ENCODE peak calls at places on chromosomes 12 and 14, in five cellular contexts. A is nephron progenitor cell, B is gastrocnemius medialis, I is tibial nerve, N is upper lobe of right lung. L is an unnamed sample.

GRCh38 chr12:57872362-57872761 is 25.8 kb upstream of the CTDSP2 start:
- DNase-seq in A (no peak), B (no peak), I (no peak), N (no peak), L (no peak)

GRCh38 chr14:104113631-104114420 is 24.6 kb upstream of the KIF26A start:
- DNase-seq in A (peak; percentile 2), B (no peak), I (no peak), N (peak; percentile 69), L (no peak)

GRCh38 chr12:52539024-52539820 is 13.7 kb downstream of the KRT71 start:
- DNase-seq in A (no peak), B (no peak), I (no peak), N (no peak), L (no peak)

GRCh38 chr12:118884226-118884625 is 97.1 kb upstream of the SRRM4 start:
- DNase-seq in A (no peak), B (no peak), I (no peak), N (no peak), L (no peak)

GRCh38 chr14:99327458-99328250 is 55.7 kb upstream of the BCL11B start:
- DNase-seq in A (peak; percentile 24), B (no peak), I (no peak), N (peak; percentile 42), L (no peak)

GRCh38 chr12:116784238-116784612 is 46.1 kb downstream of the RNFT2 start:
- DNase-seq in A (no peak), B (no peak), I (no peak), N (no peak), L (no peak)

GRCh38 chr12:119072463-119072862 is 91.1 kb downstream of the SRRM4 start:
- DNase-seq in A (no peak), B (no peak), I (no peak), N (no peak), L (no peak)

GRCh38 chr12:40691913-40692616 is at the start of gene CNTN1:
- DNase-seq in A (peak; percentile 83), B (peak; percentile 23), I (peak; percentile 64), N (peak; percentile 81), L (peak; percentile 68)

GRCh38 chr14:104784846-104785707 is 10.5 kb downstream of the AKT1 start:
- DNase-seq in A (no peak), B (no peak), I (no peak), N (peak; percentile 84), L (no peak)

GRCh38 chr14:96149131-96149530 is 55.5 kb upstream of the BDKRB2 start:
- DNase-seq in A (no peak), B (no peak), I (no peak), N (no peak), L (no peak)

DNA sequence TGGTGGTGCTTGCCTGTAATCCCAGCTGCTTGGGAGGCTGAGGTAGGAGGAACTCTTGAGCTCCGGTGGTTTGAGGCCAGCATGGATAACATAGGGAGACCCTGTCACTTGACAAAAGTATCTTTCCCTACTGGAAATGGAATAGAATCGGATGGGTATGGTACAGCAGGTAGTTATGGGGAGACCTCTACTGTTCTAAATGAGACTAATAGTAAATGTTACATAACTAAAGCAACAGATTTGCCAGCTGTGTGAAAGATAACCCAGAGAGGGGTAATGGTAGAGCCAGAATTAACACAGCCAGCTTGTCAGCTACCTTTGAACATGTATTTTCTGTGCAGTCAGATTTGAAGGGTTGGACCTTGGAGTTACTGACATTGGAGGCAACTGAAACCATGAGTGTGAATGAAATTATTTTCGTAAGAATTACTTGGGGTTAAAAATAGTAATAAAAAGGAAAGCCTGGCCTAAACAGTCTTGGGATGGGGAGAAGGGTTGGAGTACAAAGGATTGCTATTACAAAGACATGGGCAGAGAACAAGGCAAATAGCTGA is 21.7 kb upstream of the NUP107 start:
- DNase-seq in A (no peak), B (no peak), I (no peak), N (no peak), L (no peak)
- TF ChIP-seq CTCF in A (no peak), B (no peak), I (peak; percentile 12), N (no peak), L (no peak)

DNA sequence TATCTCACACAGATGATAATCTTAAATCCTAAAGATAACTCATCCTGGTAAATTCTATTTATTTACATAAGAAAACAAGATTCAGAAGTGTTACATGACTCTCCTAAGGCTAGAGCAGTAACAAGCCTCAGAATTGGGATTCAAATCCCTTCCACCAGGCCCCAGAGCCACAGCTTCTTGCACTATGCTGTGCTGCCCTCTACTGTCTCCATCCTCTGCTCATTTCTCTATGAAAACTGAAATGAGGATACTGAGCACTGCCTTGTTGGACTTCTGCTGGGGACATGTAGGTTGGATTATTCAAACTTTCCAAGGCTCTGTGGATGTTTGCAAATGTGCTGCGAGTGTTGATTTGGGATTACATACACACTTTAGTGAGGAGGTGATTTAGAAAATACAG is 23.5 kb upstream of the C12orf50 start:
- DNase-seq in A (peak; percentile 14), B (no peak), I (peak; percentile 15), N (no peak), L (no peak)
- TF ChIP-seq CTCF in A (no peak), B (no peak), I (peak; percentile 13), N (peak; percentile 30), L (peak; percentile 47)

GRCh38 chr12:121209629-121210572 is at the start of gene P2RX4:
- DNase-seq in A (peak; percentile 88), B (peak; percentile 63), I (peak; percentile 54), N (peak; percentile 96), L (peak; percentile 79)
- TF ChIP-seq CTCF in A (no peak), B (no peak), I (peak; percentile 40), N (peak; percentile 35), L (peak; percentile 45)

DNA sequence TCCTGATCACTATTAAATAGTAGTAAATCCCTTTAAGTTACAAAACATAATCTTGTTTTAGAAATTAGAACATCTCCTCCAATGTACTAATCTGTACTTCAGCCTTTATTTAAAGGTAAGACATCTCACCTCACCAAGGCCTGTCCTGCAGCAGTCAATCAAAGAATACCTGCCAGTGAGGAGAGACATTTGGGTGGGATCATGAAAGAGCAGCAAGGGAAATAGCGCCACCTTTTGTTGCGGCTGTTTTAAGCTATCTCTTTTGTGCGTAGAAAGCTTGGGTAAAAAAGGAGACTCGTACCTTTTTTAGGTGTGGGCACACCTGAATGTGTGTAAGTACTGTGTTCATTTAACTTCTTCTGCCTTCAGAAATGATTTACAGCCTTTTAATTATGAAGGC is 117.8 kb upstream of the TMTC1 start:
- DNase-seq in A (no peak), B (no peak), I (no peak), N (no peak), L (no peak)
- TF ChIP-seq CTCF in A (no peak), B (no peak), I (no peak), N (no peak), L (peak; percentile 22)

GRCh38 chr12:5081016-5081415 is 37.3 kb downstream of the KCNA5 start:
- DNase-seq in A (peak; percentile 37), B (no peak), I (no peak), N (no peak), L (no peak)

GRCh38 chr12:5087831-5088554 is 44.3 kb downstream of the KCNA5 start:
- DNase-seq in A (no peak), B (no peak), I (no peak), N (no peak), L (no peak)

GRCh38 chr12:5083955-5084849 is 40.5 kb downstream of the KCNA5 start:
- DNase-seq in A (peak; percentile 54), B (no peak), I (peak; percentile 84), N (no peak), L (peak; percentile 56)

GRCh38 chr12:5088586-5089264 is 45.0 kb downstream of the KCNA5 start:
- DNase-seq in A (no peak), B (no peak), I (no peak), N (no peak), L (no peak)

GRCh38 chr12:5085896-5086295 is 42.2 kb downstream of the KCNA5 start:
- DNase-seq in A (no peak), B (no peak), I (no peak), N (no peak), L (no peak)
- TF ChIP-seq CTCF in A (no peak), B (no peak), I (no peak), N (no peak), L (no peak)

DNA sequence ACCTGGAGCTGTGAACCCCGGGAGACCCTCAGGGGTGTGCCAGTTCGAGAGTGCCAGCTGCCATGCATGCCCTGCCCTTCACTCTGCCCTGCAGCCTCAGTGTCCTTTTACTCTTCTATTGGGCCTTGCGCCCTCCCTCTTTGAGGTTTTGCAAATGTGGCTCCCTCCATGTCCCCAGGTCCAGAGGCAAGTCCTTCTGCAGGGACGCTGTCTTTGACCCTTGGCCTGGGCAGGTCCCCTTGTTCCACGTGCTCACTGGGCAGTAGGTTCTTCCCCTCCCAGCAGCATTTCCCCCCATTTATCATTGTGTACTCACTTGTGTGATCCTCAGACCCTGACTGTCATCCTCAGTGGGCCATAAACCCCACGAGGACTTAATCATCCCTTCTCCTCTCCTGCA is 36.5 kb downstream of the TSPAN9 start:
- DNase-seq in A (no peak), B (no peak), I (no peak), N (no peak), L (no peak)
- TF ChIP-seq CTCF in A (no peak), B (no peak), I (no peak), N (no peak), L (no peak)

GRCh38 chr12:120639771-120640721 is at the start of gene CABP1:
- DNase-seq in A (peak; percentile 79), B (no peak), I (no peak), N (no peak), L (peak; percentile 63)
- TF ChIP-seq CTCF in A (peak; percentile 21), B (no peak), I (peak; percentile 13), N (peak; percentile 22), L (peak; percentile 61)

DNA sequence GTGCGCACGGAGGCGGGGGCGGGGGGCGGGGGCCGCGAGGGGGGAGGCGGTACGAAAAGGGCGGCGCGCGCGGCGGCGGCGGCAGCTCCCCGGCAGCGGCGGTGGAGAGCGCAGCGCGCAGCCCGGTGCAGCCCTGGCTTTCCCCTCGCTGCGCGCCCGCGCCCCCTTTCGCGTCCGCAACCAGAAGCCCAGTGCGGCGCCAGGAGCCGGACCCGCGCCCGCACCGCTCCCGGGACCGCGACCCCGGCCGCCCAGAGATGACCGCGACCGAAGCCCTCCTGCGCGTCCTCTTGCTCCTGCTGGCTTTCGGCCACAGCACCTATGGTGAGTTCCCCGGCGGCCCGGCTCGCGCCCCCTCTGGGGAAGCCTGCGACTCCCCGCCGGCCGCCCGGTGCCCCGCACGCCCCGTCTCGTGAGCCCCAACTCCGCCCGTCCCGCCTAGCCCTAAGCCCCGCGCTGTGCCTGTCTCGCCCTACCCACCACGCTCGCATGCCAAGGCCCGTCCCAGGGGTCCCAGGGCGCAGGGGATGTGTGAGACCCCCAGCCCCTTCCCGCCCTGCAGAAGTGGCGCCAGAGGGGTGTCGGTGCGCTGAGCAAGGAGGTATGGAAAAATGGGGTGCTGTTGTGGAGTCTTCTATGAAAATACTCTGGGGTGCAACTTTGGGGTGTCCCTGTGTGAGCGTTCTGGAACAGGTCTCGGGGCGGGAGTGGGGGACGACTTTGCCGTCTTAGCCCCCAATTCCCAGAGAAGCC is at the start of gene DLK1:
- DNase-seq in A (peak; percentile 73), B (no peak), I (no peak), N (no peak), L (no peak)
- TF ChIP-seq CTCF in A (no peak), B (no peak), I (no peak), N (no peak), L (no peak)

GRCh38 chr14:87196436-87196835 is 796.5 kb downstream of the GALC start:
- DNase-seq in A (no peak), B (no peak), I (no peak), N (no peak), L (no peak)

DNA sequence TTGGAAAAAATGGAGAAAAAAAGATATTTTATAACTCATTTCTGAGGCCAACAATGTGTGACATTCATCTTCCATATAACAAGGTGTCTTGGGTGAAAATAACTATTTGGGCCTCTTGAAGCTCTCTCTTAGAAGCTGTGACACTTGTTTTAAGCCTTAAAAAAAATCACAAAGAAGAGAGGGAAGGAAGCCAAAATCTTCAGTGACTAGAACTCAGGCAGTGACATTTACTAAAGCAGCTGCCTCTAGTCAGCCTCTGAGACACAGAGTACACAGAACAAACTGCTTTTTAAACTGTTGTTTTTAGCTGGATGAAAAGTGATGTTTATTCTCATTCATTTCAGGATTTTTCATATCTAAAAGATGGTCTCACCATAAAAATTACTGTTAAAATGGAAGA is 793.6 kb downstream of the GALC start:
- DNase-seq in A (no peak), B (no peak), I (no peak), N (no peak), L (no peak)
- TF ChIP-seq CTCF in A (no peak), B (no peak), I (no peak), N (no peak), L (no peak)

L was measured in progenitor cell of endocrine pancreas.